ENCODE peak calls at places on chromosomes 2 and 18, in four cellular contexts. One of them, this sample, is unnamed.

GRCh38 chr2:196743165-196743564 is 56.3 kb downstream of the GTF3C3 start:
- DNase-seq in astrocyte of the spinal cord: no peak
- DNase-seq in HCT116: no peak
- DNase-seq in GM23248: no peak
- DNase-seq in this sample: no peak

GRCh38 chr18:58540381-58540943 is 88.4 kb downstream of the ALPK2 start:
- DNase-seq in astrocyte of the spinal cord: no peak
- DNase-seq in HCT116: no peak
- DNase-seq in GM23248: no peak
- DNase-seq in this sample: no peak

GRCh38 chr2:233976087-233976486 is 58.9 kb downstream of the TRPM8 start:
- DNase-seq in astrocyte of the spinal cord: no peak
- DNase-seq in HCT116: no peak
- DNase-seq in GM23248: no peak
- DNase-seq in this sample: no peak

GRCh38 chr2:236703310-236703709 is 133.7 kb downstream of the ACKR3 start:
- DNase-seq in astrocyte of the spinal cord: no peak
- DNase-seq in HCT116: no peak
- DNase-seq in GM23248: no peak
- DNase-seq in this sample: no peak

GRCh38 chr2:6972067-6972710 is 55.0 kb downstream of the RNF144A start:
- DNase-seq in astrocyte of the spinal cord: no peak
- DNase-seq in HCT116: no peak
- DNase-seq in GM23248: no peak
- DNase-seq in this sample: no peak

GRCh38 chr2:107393516-107393915 is 433.2 kb upstream of the RGPD4 start:
- DNase-seq in astrocyte of the spinal cord: no peak
- DNase-seq in HCT116: no peak
- DNase-seq in GM23248: peak
- DNase-seq in this sample: no peak

GRCh38 chr2:216991563-216991962 is 131.7 kb upstream of the TNP1 start:
- DNase-seq in astrocyte of the spinal cord: peak
- DNase-seq in HCT116: no peak
- DNase-seq in GM23248: no peak
- DNase-seq in this sample: no peak

GRCh38 chr18:79579807-79580480 is 99.7 kb upstream of the CTDP1 start:
- DNase-seq in astrocyte of the spinal cord: no peak
- DNase-seq in HCT116: no peak
- DNase-seq in GM23248: no peak
- DNase-seq in this sample: no peak

GRCh38 chr2:27085670-27086089 is 892 bp upstream of the KHK start:
- DNase-seq in astrocyte of the spinal cord: peak
- DNase-seq in HCT116: no peak
- DNase-seq in GM23248: peak
- DNase-seq in this sample: peak

GRCh38 chr2:121603185-121603584 is 46.1 kb downstream of the CLASP1 start:
- DNase-seq in astrocyte of the spinal cord: no peak
- DNase-seq in HCT116: no peak
- DNase-seq in GM23248: no peak
- DNase-seq in this sample: no peak

GRCh38 chr2:191740016-191740419 is 62.1 kb downstream of the NABP1 start:
- DNase-seq in astrocyte of the spinal cord: no peak
- DNase-seq in HCT116: no peak
- DNase-seq in GM23248: peak
- DNase-seq in this sample: no peak

GRCh38 chr2:1886405-1886992 is 142.2 kb upstream of the PXDN start:
- DNase-seq in astrocyte of the spinal cord: peak
- DNase-seq in HCT116: peak
- DNase-seq in GM23248: peak
- DNase-seq in this sample: peak

GRCh38 chr2:105578166-105578565 is 166.5 kb upstream of the NCK2 start:
- DNase-seq in astrocyte of the spinal cord: no peak
- DNase-seq in HCT116: no peak
- DNase-seq in GM23248: no peak
- DNase-seq in this sample: no peak

GRCh38 chr2:201280191-201281040 is 20.1 kb downstream of the CASP8 start:
- DNase-seq in astrocyte of the spinal cord: no peak
- DNase-seq in HCT116: no peak
- DNase-seq in GM23248: no peak
- DNase-seq in this sample: no peak

GRCh38 chr18:78610646-78611045 is 369.0 kb upstream of the SALL3 start:
- DNase-seq in astrocyte of the spinal cord: no peak
- DNase-seq in HCT116: no peak
- DNase-seq in GM23248: no peak
- DNase-seq in this sample: no peak

GRCh38 chr2:75233965-75234364 is 34.6 kb upstream of the TACR1 start:
- DNase-seq in astrocyte of the spinal cord: no peak
- DNase-seq in HCT116: no peak
- DNase-seq in GM23248: no peak
- DNase-seq in this sample: no peak

GRCh38 chr2:27241761-27242613 is 20.9 kb downstream of the SLC30A3 start:
- DNase-seq in astrocyte of the spinal cord: no peak
- DNase-seq in HCT116: no peak
- DNase-seq in GM23248: no peak
- DNase-seq in this sample: no peak

GRCh38 chr2:223970343-223971128 is 13.3 kb downstream of the MRPL44 start:
- DNase-seq in astrocyte of the spinal cord: peak
- DNase-seq in HCT116: peak
- DNase-seq in GM23248: peak
- DNase-seq in this sample: peak

GRCh38 chr2:212359425-212360067 is 179.1 kb downstream of the ERBB4 start:
- DNase-seq in astrocyte of the spinal cord: no peak
- DNase-seq in HCT116: no peak
- DNase-seq in GM23248: no peak
- DNase-seq in this sample: no peak

GRCh38 chr2:190696792-190697398 is 48.0 kb downstream of the NAB1 start:
- DNase-seq in astrocyte of the spinal cord: no peak
- DNase-seq in HCT116: no peak
- DNase-seq in GM23248: no peak
- DNase-seq in this sample: no peak

GRCh38 chr2:215796160-215796559 is 217.2 kb downstream of the MREG start:
- DNase-seq in astrocyte of the spinal cord: peak
- DNase-seq in HCT116: no peak
- DNase-seq in GM23248: peak
- DNase-seq in this sample: no peak

GRCh38 chr2:169738566-169739229 is 5.1 kb downstream of the KLHL23 start:
- DNase-seq in astrocyte of the spinal cord: no peak
- DNase-seq in HCT116: no peak
- DNase-seq in GM23248: no peak
- DNase-seq in this sample: no peak

GRCh38 chr2:43010428-43011141 is 215.8 kb downstream of the ZFP36L2 start:
- DNase-seq in astrocyte of the spinal cord: peak
- DNase-seq in HCT116: no peak
- DNase-seq in GM23248: no peak
- DNase-seq in this sample: no peak

GRCh38 chr18:46518438-46518837 is 138.6 kb downstream of the LOXHD1 start:
- DNase-seq in astrocyte of the spinal cord: no peak
- DNase-seq in HCT116: no peak
- DNase-seq in GM23248: no peak
- DNase-seq in this sample: peak

GRCh38 chr2:48508461-48509124 is 21.4 kb upstream of the STON1 start:
- DNase-seq in astrocyte of the spinal cord: peak
- DNase-seq in HCT116: no peak
- DNase-seq in GM23248: peak
- DNase-seq in this sample: peak

GRCh38 chr18:58367425-58368140 is 261.3 kb downstream of the ALPK2 start:
- DNase-seq in astrocyte of the spinal cord: no peak
- DNase-seq in HCT116: no peak
- DNase-seq in GM23248: no peak
- DNase-seq in this sample: no peak

GRCh38 chr18:48839819-48840490 is 110.8 kb downstream of the SMAD7 start:
- DNase-seq in astrocyte of the spinal cord: no peak
- DNase-seq in HCT116: no peak
- DNase-seq in GM23248: no peak
- DNase-seq in this sample: no peak

GRCh38 chr2:22329097-22329716 is 1055.8 kb upstream of the KLHL29 start:
- DNase-seq in astrocyte of the spinal cord: no peak
- DNase-seq in HCT116: no peak
- DNase-seq in GM23248: no peak
- DNase-seq in this sample: no peak

GRCh38 chr2:135585586-135585985 is 54.3 kb downstream of the R3HDM1 start:
- DNase-seq in astrocyte of the spinal cord: no peak
- DNase-seq in HCT116: no peak
- DNase-seq in GM23248: peak
- DNase-seq in this sample: no peak

GRCh38 chr18:48022531-48023330 is 92.3 kb upstream of the SMAD2 start:
- DNase-seq in astrocyte of the spinal cord: peak
- DNase-seq in HCT116: peak
- DNase-seq in GM23248: peak
- DNase-seq in this sample: no peak

GRCh38 chr2:10922307-10923006 is 10.7 kb downstream of the KCNF1 start:
- DNase-seq in astrocyte of the spinal cord: no peak
- DNase-seq in HCT116: no peak
- DNase-seq in GM23248: no peak
- DNase-seq in this sample: no peak

GRCh38 chr2:16625759-16626158 is 39.9 kb downstream of the CYRIA start:
- DNase-seq in astrocyte of the spinal cord: no peak
- DNase-seq in HCT116: no peak
- DNase-seq in GM23248: no peak
- DNase-seq in this sample: no peak

GRCh38 chr2:226661789-226662545 is 137.7 kb downstream of the IRS1 start:
- DNase-seq in astrocyte of the spinal cord: peak
- DNase-seq in HCT116: peak
- DNase-seq in GM23248: peak
- DNase-seq in this sample: no peak

GRCh38 chr18:76621184-76621583 is 126.1 kb upstream of the ZNF516 start:
- DNase-seq in astrocyte of the spinal cord: no peak
- DNase-seq in HCT116: no peak
- DNase-seq in GM23248: peak
- DNase-seq in this sample: no peak
- H3K4me3 ChIP-seq in astrocyte of the spinal cord: no peak
- H3K4me3 ChIP-seq in HCT116: no peak
- H3K4me3 ChIP-seq in GM23248: peak
- H3K4me3 ChIP-seq in this sample: no peak

GRCh38 chr2:44616616-44617266 is 255.0 kb downstream of the CAMKMT start:
- DNase-seq in astrocyte of the spinal cord: no peak
- DNase-seq in HCT116: no peak
- DNase-seq in GM23248: no peak
- DNase-seq in this sample: no peak
- H3K4me3 ChIP-seq in astrocyte of the spinal cord: no peak
- H3K4me3 ChIP-seq in HCT116: no peak
- H3K4me3 ChIP-seq in GM23248: no peak
- H3K4me3 ChIP-seq in this sample: no peak

GRCh38 chr18:34709631-34710429 is at the start of gene DTNA:
- DNase-seq in astrocyte of the spinal cord: peak
- DNase-seq in HCT116: no peak
- DNase-seq in GM23248: peak
- DNase-seq in this sample: peak

GRCh38 chr18:34704823-34705222 is 5.3 kb upstream of the DTNA start:
- DNase-seq in astrocyte of the spinal cord: no peak
- DNase-seq in HCT116: no peak
- DNase-seq in GM23248: no peak
- DNase-seq in this sample: no peak

GRCh38 chr18:34709104-34709503 is 994 bp upstream of the DTNA start:
- DNase-seq in astrocyte of the spinal cord: peak
- DNase-seq in HCT116: no peak
- DNase-seq in GM23248: peak
- DNase-seq in this sample: no peak

GRCh38 chr18:34707670-34708069 is 2.4 kb upstream of the DTNA start:
- DNase-seq in astrocyte of the spinal cord: peak
- DNase-seq in HCT116: peak
- DNase-seq in GM23248: peak
- DNase-seq in this sample: peak

DNA sequence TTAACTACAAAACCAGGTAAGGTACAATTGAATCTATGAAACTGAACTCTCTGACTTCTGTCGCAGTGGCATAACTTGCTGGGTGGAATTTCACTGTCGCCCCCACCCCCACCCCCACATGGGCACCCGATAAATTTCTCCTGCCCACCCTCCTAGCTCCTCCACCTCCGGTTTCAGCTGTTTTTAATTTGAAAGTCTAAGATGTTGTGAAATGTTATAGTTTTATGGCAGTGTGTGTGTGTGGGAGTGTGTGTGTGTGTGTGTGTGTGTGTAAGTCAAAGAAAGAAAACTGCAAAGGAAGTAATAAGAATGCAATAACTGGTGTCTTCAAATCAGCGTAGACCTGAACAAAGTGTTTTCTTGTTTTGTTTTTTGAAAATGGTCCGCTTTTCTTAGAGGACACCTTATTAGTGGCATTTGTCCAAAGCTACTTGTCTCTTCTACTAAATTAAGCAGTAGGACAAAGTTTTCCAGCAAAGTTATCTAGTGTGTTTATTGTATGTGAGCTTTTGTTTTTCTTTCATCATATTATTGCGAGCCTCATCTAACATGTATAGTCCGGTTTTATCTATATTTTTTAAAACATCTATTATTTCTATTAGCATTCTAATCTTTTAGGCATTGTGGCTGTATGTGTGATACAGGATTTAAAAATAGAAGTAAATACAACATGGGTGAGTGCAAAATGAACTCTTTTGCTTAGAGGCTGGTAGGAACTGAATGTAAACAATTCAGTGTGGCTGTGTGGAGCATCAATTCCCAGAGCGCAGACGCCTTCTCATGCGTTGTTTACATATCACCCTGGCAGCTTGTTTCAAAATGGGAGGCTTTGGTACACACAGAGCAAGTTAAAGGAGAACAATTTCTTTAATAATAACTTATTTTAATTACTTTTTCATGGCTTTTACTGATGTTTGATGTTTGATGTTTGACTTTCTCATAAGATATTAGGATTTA is 610 bp downstream of the DTNA start:
- DNase-seq in astrocyte of the spinal cord: peak
- DNase-seq in HCT116: no peak
- DNase-seq in GM23248: peak
- DNase-seq in this sample: no peak
- H3K4me3 ChIP-seq in astrocyte of the spinal cord: peak
- H3K4me3 ChIP-seq in HCT116: no peak
- H3K4me3 ChIP-seq in GM23248: peak
- H3K4me3 ChIP-seq in this sample: no peak

GRCh38 chr18:9517869-9518268 is 42.6 kb downstream of the RALBP1 start:
- DNase-seq in astrocyte of the spinal cord: no peak
- DNase-seq in HCT116: no peak
- DNase-seq in GM23248: no peak
- DNase-seq in this sample: no peak
- H3K4me3 ChIP-seq in astrocyte of the spinal cord: no peak
- H3K4me3 ChIP-seq in HCT116: no peak
- H3K4me3 ChIP-seq in GM23248: no peak
- H3K4me3 ChIP-seq in this sample: no peak

GRCh38 chr2:172430027-172430426 is 2.6 kb downstream of the ITGA6 start:
- DNase-seq in astrocyte of the spinal cord: no peak
- DNase-seq in HCT116: no peak
- DNase-seq in GM23248: no peak
- DNase-seq in this sample: no peak
- H3K4me3 ChIP-seq in astrocyte of the spinal cord: no peak
- H3K4me3 ChIP-seq in HCT116: peak
- H3K4me3 ChIP-seq in GM23248: no peak
- H3K4me3 ChIP-seq in this sample: peak

DNA sequence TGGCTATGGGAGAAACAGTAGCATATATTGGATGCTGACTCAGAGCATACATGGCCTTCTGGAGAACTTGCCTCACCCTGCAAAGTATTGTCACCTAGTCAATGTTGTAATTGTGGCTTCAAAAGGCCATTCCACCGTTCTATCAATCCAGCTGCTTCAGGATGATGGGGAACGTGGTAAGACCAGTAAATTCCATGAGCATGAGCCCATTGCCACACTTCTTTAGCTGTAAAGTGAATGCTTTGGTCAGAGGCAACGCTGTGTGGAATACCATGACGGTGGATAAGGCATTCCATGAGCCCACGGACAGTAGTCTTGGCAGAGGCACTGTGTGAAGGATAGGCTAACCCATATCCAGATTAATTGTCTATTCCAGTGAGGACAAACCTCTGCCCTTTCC is 1300.1 kb upstream of the ACVR2A start:
- DNase-seq in astrocyte of the spinal cord: no peak
- DNase-seq in HCT116: no peak
- DNase-seq in GM23248: no peak
- DNase-seq in this sample: no peak
- H3K4me3 ChIP-seq in astrocyte of the spinal cord: no peak
- H3K4me3 ChIP-seq in HCT116: no peak
- H3K4me3 ChIP-seq in GM23248: no peak
- H3K4me3 ChIP-seq in this sample: no peak

This sample was measured in testis.